ENCODE peak calls at places on chromosomes 7 and 10, in four cellular contexts. O, G, H and X are unnamed samples.

GRCh38 chr10:75123088-75123682 is 11.7 kb downstream of the SAMD8 start:
- DNase-seq in G (no peak), H (no peak), O (no peak), X (no peak)

GRCh38 chr10:7484456-7485266 is 73.8 kb upstream of the SFMBT2 start:
- DNase-seq in O (no peak), G (no peak), H (no peak), X (peak)

GRCh38 chr10:110022716-110023504 is 15.1 kb downstream of the ADD3 start:
- DNase-seq in H (no peak), G (no peak), O (no peak), X (no peak)

GRCh38 chr10:101031128-101031795 is at the start of the genes PDZD7 and SFXN3:
- DNase-seq in O (peak), H (peak), G (peak), X (peak)

GRCh38 chr10:122163182-122164027 is 107.7 kb upstream of the BTBD16 start:
- DNase-seq in O (no peak), H (no peak), G (no peak), X (no peak)

GRCh38 chr7:104156842-104157277 is 51.0 kb downstream of the ORC5 start:
- DNase-seq in H (peak), O (no peak), G (peak), X (peak)

GRCh38 chr7:17773289-17773626 is 167.0 kb downstream of the SNX13 start:
- DNase-seq in O (peak), G (peak), H (peak), X (peak)

GRCh38 chr7:27106181-27106905 is 3.9 kb upstream of the HOXA2 start:
- DNase-seq in O (no peak), H (peak), G (no peak), X (no peak)

GRCh38 chr7:157018997-157019591 is 8.6 kb upstream of the MNX1 start:
- DNase-seq in H (no peak), G (no peak), O (no peak), X (no peak)

GRCh38 chr10:26550774-26551526 is 112.8 kb downstream of the APBB1IP start:
- DNase-seq in G (peak), O (no peak), H (no peak), X (peak)

DNA sequence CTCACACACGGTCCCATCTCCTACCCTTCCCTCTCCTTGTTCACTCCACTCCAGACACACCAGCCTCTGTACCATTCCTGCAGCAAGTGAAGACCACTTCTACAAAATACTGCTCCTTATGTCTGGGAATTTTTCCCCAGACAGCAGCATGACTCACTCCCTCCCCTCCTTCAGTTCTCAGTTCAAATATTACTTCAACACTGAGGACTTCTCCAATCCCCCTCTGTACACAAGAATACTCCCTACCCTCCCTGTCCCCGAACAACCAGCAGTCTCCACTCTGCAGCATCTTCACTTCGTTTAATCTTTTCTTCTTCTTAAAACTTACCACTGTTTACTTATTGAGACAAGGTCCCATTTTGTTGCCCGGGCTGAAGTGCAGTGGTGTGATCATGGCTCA is 473.9 kb downstream of the GPAM start:
- DNase-seq in O (no peak), G (no peak), H (no peak), X (no peak)
- H3K4me3 ChIP-seq in O (no peak), G (no peak), H (no peak), X (no peak)

GRCh38 chr7:77157446-77157845 is 35.0 kb downstream of the CCDC146 start:
- DNase-seq in H (peak), G (no peak), O (no peak), X (no peak)
- H3K4me3 ChIP-seq in H (no peak), G (no peak), O (no peak), X (no peak)

DNA sequence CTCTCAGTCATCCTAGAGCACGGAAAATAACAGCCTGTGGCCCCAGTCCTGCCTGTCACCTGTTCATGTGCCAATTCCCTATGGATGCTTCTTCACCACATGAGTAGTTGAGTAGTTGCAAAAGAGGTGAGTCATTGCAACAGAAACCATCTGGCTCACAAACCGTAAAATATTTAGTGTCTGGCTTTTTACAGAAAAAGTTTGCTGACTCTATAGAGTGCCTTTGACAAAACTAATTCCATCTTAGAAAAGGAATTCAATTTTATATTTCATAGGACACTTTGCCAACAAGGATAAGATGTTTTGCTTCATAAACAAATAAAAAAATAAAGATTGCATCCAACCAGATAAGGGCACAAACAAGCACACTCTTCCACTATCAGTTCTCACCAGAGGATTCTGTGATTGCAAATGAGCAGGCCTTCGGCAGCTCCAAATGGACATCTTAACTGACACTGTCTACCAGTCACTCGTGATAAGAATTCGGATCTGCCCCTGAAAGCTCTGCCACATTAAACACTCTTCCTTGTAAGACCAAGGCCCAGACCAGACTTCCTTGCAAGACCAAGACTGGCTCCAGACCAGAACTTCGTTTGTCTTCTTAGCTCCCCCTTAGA is 242.7 kb upstream of the SEMA3C start:
- DNase-seq in O (peak), H (peak), G (peak), X (no peak)
- H3K4me3 ChIP-seq in O (no peak), H (no peak), G (no peak), X (no peak)

GRCh38 chr10:125699562-125700143 is 16.7 kb upstream of the TEX36 start:
- DNase-seq in H (no peak), O (no peak), G (no peak), X (no peak)
- H3K4me3 ChIP-seq in H (no peak), O (no peak), G (no peak), X (no peak)

DNA sequence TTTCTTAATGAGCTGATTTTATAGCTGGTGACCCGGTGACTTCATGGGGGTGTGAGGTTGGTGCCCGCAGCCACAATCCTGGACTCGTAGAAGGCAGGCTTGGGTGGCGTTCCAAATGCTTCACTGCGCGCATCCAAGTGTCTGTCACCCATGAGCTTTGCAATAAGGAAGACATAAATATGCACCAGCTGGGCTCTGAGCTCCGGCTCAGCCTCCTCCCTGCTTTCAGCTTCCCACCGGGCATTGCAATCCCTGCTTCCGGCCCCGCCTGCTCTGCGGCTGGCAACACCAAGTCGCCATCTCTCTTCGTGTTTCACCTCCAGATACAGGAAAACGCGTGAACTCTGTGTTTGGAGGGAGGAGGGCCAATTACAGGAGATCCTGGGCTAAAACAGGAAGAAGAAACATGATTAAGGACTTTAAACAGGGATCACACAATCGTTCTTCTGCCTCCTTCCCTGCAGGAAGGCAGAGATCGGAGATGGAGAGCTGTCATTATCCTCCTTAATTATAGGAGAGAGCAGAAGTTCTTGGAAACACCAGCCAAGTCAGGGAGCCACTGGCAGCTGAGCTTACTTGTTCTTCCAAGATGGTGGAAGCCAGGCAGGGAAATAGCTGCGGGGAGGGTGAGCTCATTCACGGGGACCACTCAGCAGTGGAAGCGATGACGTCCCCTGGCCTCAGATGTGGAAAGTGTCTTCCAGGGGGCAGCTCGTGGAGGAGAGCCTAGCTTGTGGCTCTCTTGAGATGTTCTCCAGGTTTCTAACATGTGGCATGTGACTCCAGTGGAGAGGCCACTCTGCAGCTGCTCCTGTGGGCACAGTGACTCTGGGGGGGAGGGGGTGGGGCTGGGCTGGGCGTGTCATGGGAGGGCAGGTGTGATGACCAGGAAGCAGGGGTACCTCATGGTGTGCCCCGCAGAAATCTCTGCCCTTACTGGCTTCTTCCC is 134.9 kb downstream of the CAMK1D start:
- DNase-seq in H (no peak), O (no peak), G (no peak), X (peak)
- H3K4me3 ChIP-seq in H (no peak), O (no peak), G (no peak), X (no peak)

GRCh38 chr10:104350146-104350635 is 3.4 kb upstream of the CFAP58 start:
- DNase-seq in O (peak), H (peak), G (peak), X (peak)
- H3K4me3 ChIP-seq in O (no peak), H (peak), G (no peak), X (no peak)

DNA sequence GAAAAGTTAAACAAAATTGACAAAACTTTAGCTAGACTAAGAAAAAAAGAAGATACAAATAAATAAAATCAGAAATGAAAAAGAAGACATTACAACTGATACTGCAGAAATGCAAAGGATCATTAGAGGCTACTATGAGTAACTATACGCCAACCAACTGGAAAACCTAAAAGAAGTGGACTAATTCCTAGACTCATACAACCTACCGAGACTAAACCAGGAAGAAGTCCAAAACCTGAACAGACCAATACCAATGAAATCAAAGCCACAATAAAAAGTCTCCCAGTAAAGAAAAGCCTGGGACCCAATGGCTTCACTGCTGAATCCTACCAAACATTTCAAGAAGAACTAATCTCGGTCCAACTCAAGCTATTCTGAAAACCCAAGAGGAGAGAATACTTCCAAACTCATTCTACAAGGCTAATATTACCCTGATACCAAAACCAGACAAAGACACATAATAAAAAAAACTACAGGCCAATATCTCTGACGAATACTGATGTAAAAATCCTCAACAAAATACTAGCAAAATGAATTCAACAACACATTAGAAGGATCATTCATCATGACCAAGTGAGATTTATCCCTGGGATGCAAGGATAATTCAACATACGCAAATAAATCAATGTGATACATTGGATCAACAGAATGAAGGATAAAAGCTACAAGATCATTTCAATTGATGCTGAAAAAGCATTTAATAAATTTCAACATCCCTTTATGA is 20.3 kb downstream of the ELAPOR2 start:
- DNase-seq in G (no peak), H (no peak), O (no peak), X (no peak)
- H3K4me3 ChIP-seq in G (no peak), H (peak), O (no peak), X (no peak)

GRCh38 chr10:81875680-81876252 is 772 bp downstream of the NRG3 start:
- DNase-seq in H (no peak), O (no peak), G (no peak), X (no peak)
- H3K4me3 ChIP-seq in H (peak), O (no peak), G (no peak), X (no peak)

DNA sequence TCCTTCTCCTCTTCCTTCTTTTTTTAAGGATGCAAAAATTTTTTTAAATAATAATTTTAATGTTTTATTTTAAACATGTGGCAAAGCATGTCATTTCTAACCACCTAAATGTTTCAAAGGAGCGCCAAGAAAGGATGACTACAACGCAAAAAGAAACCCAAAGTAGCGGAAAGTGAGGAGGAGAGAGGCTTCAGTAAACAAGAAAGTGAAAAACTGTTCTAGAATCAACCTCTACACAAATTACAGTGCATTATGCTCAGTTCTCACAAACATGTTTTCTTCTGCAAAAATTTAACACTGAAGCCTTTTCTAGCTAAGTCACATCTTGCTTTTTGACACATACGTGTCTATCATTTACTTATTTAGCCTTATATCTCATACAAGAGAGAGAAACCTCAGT is 948.6 kb downstream of the GATA3 start:
- DNase-seq in G (no peak), O (no peak), H (no peak), X (no peak)
- H3K4me3 ChIP-seq in G (no peak), O (no peak), H (no peak), X (no peak)

DNA sequence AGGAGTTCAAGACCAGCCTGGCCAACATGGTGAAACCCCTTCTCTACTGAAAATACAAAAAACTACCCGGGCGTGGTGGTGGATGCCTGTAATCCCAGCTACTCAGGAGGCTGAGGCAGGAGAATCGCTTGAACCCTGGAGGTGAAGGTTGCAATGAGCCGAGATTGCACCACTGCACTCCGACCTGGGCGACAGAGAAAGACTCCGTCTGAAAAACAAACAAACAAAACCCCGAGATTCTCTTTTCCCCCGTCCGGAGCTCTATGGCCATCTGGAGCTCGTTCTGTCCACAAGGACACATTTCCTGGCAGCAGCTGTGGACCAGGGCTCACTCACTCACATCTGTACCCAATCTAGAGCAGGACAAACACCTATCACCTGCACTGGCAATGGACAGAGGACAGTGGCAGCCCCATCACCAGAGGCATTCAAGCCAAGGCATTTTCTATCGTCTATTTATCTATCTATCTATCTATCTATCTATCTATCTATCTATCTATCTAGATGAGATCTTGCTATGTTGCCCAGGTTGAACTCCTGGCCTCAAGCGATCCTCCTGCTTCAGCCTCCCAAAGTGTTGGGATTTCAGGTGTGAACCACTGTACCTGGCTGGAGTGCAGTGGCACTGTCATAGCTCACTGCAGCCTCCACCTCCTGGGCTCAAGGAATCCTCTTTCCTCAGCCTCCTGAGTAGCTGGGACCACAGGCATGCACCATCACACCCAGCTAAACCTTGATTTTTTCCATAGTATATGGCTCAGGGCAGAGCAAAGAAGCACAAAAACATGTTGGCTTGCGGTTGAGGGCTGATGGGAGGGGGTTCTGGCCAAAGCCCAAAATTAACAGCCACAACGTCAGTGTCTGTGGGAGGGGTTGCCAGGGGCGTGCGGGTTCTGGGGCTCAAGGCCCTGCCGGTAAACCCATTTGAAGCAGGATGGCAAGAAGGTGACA is 167.2 kb upstream of the TNRC18 start:
- DNase-seq in H (no peak), O (no peak), G (no peak), X (no peak)
- H3K4me3 ChIP-seq in H (no peak), O (no peak), G (no peak), X (no peak)